ENCODE peak calls at places on chromosome 6, in five cellular contexts. One of them, this sample, is unnamed.
A peak's percentile ranks its signal among the peaks of the same experiment; 100 is the strongest.

GRCh38 chr6:106788761-106789160 is 159.4 kb downstream of the QRSL1 start:
- DNase-seq in NCI-H748 treated with DMSO at 0.1 percent for 48 hours: no peak
- DNase-seq in activated T-helper 1 cell treated with anti-CD3 and anti-CD28 coated beads, Interleukin-12 subunit alpha, Interleukin-12 subunit beta, Interleukin-2, Interleukin-4 antibody, amounts not matched to agents 30 ng/mL and 10 ng/mL and 1 ng/mL, durations not matched to agents 14 hours and 24 hours and 36 hours: no peak
- DNase-seq in lower lobe of right lung: no peak
- DNase-seq in left cardiac atrium: no peak
- DNase-seq in this sample: no peak

GRCh38 chr6:37088897-37089296 is 81.1 kb upstream of the PIM1 start:
- DNase-seq in left cardiac atrium: no peak
- DNase-seq in activated T-helper 1 cell treated with anti-CD3 and anti-CD28 coated beads, Interleukin-12 subunit alpha, Interleukin-12 subunit beta, Interleukin-2, Interleukin-4 antibody, amounts not matched to agents 30 ng/mL and 10 ng/mL and 1 ng/mL, durations not matched to agents 14 hours and 24 hours and 36 hours: no peak
- DNase-seq in NCI-H748 treated with DMSO at 0.1 percent for 48 hours: no peak
- DNase-seq in lower lobe of right lung: no peak
- DNase-seq in this sample: no peak

GRCh38 chr6:56764081-56764566 is 121.4 kb upstream of the DST start:
- DNase-seq in lower lobe of right lung: no peak
- DNase-seq in activated T-helper 1 cell treated with anti-CD3 and anti-CD28 coated beads, Interleukin-12 subunit alpha, Interleukin-12 subunit beta, Interleukin-2, Interleukin-4 antibody, amounts not matched to agents 30 ng/mL and 10 ng/mL and 1 ng/mL, durations not matched to agents 14 hours and 24 hours and 36 hours: no peak
- DNase-seq in NCI-H748 treated with DMSO at 0.1 percent for 48 hours: no peak
- DNase-seq in left cardiac atrium: no peak
- DNase-seq in this sample: no peak

GRCh38 chr6:2524090-2524489 is 226.6 kb downstream of the MYLK4 start:
- DNase-seq in left cardiac atrium: no peak
- DNase-seq in lower lobe of right lung: no peak
- DNase-seq in activated T-helper 1 cell treated with anti-CD3 and anti-CD28 coated beads, Interleukin-12 subunit alpha, Interleukin-12 subunit beta, Interleukin-2, Interleukin-4 antibody, amounts not matched to agents 30 ng/mL and 10 ng/mL and 1 ng/mL, durations not matched to agents 14 hours and 24 hours and 36 hours: no peak
- DNase-seq in NCI-H748 treated with DMSO at 0.1 percent for 48 hours: no peak
- DNase-seq in this sample: no peak

GRCh38 chr6:104126621-104127020 is 733.1 kb downstream of the HACE1 start:
- DNase-seq in lower lobe of right lung: no peak
- DNase-seq in left cardiac atrium: no peak
- DNase-seq in activated T-helper 1 cell treated with anti-CD3 and anti-CD28 coated beads, Interleukin-12 subunit alpha, Interleukin-12 subunit beta, Interleukin-2, Interleukin-4 antibody, amounts not matched to agents 30 ng/mL and 10 ng/mL and 1 ng/mL, durations not matched to agents 14 hours and 24 hours and 36 hours: no peak
- DNase-seq in NCI-H748 treated with DMSO at 0.1 percent for 48 hours: no peak
- DNase-seq in this sample: no peak

GRCh38 chr6:35206346-35206745 is 7.4 kb upstream of the SCUBE3 start:
- DNase-seq in lower lobe of right lung: no peak
- DNase-seq in NCI-H748 treated with DMSO at 0.1 percent for 48 hours: no peak
- DNase-seq in left cardiac atrium: no peak
- DNase-seq in activated T-helper 1 cell treated with anti-CD3 and anti-CD28 coated beads, Interleukin-12 subunit alpha, Interleukin-12 subunit beta, Interleukin-2, Interleukin-4 antibody, amounts not matched to agents 30 ng/mL and 10 ng/mL and 1 ng/mL, durations not matched to agents 14 hours and 24 hours and 36 hours: no peak
- DNase-seq in this sample: no peak

GRCh38 chr6:117495425-117495824 is 13.0 kb downstream of the DCBLD1 start:
- DNase-seq in left cardiac atrium: no peak
- DNase-seq in NCI-H748 treated with DMSO at 0.1 percent for 48 hours: no peak
- DNase-seq in lower lobe of right lung: no peak
- DNase-seq in activated T-helper 1 cell treated with anti-CD3 and anti-CD28 coated beads, Interleukin-12 subunit alpha, Interleukin-12 subunit beta, Interleukin-2, Interleukin-4 antibody, amounts not matched to agents 30 ng/mL and 10 ng/mL and 1 ng/mL, durations not matched to agents 14 hours and 24 hours and 36 hours: no peak
- DNase-seq in this sample: no peak

GRCh38 chr6:106192824-106193223 is 106.7 kb downstream of the PRDM1 start:
- DNase-seq in activated T-helper 1 cell treated with anti-CD3 and anti-CD28 coated beads, Interleukin-12 subunit alpha, Interleukin-12 subunit beta, Interleukin-2, Interleukin-4 antibody, amounts not matched to agents 30 ng/mL and 10 ng/mL and 1 ng/mL, durations not matched to agents 14 hours and 24 hours and 36 hours: no peak
- DNase-seq in lower lobe of right lung: no peak
- DNase-seq in left cardiac atrium: no peak
- DNase-seq in NCI-H748 treated with DMSO at 0.1 percent for 48 hours: no peak
- DNase-seq in this sample: no peak

GRCh38 chr6:40340196-40340595 is 247.0 kb downstream of the LRFN2 start:
- DNase-seq in NCI-H748 treated with DMSO at 0.1 percent for 48 hours: no peak
- DNase-seq in left cardiac atrium: no peak
- DNase-seq in lower lobe of right lung: no peak
- DNase-seq in activated T-helper 1 cell treated with anti-CD3 and anti-CD28 coated beads, Interleukin-12 subunit alpha, Interleukin-12 subunit beta, Interleukin-2, Interleukin-4 antibody, amounts not matched to agents 30 ng/mL and 10 ng/mL and 1 ng/mL, durations not matched to agents 14 hours and 24 hours and 36 hours: no peak
- DNase-seq in this sample: peak; percentile 17

GRCh38 chr6:96923871-96924493 is 546 bp upstream of the KLHL32 start:
- DNase-seq in activated T-helper 1 cell treated with anti-CD3 and anti-CD28 coated beads, Interleukin-12 subunit alpha, Interleukin-12 subunit beta, Interleukin-2, Interleukin-4 antibody, amounts not matched to agents 30 ng/mL and 10 ng/mL and 1 ng/mL, durations not matched to agents 14 hours and 24 hours and 36 hours: no peak
- DNase-seq in NCI-H748 treated with DMSO at 0.1 percent for 48 hours: peak; percentile 88
- DNase-seq in left cardiac atrium: no peak
- DNase-seq in lower lobe of right lung: no peak
- DNase-seq in this sample: no peak

GRCh38 chr6:3517350-3517749 is 60.5 kb upstream of the SLC22A23 start:
- DNase-seq in NCI-H748 treated with DMSO at 0.1 percent for 48 hours: no peak
- DNase-seq in left cardiac atrium: no peak
- DNase-seq in lower lobe of right lung: no peak
- DNase-seq in activated T-helper 1 cell treated with anti-CD3 and anti-CD28 coated beads, Interleukin-12 subunit alpha, Interleukin-12 subunit beta, Interleukin-2, Interleukin-4 antibody, amounts not matched to agents 30 ng/mL and 10 ng/mL and 1 ng/mL, durations not matched to agents 14 hours and 24 hours and 36 hours: no peak
- DNase-seq in this sample: no peak

GRCh38 chr6:41439524-41440418 is 104.4 kb downstream of the NCR2 start:
- DNase-seq in lower lobe of right lung: peak; percentile 6
- DNase-seq in left cardiac atrium: no peak
- DNase-seq in NCI-H748 treated with DMSO at 0.1 percent for 48 hours: no peak
- DNase-seq in activated T-helper 1 cell treated with anti-CD3 and anti-CD28 coated beads, Interleukin-12 subunit alpha, Interleukin-12 subunit beta, Interleukin-2, Interleukin-4 antibody, amounts not matched to agents 30 ng/mL and 10 ng/mL and 1 ng/mL, durations not matched to agents 14 hours and 24 hours and 36 hours: peak; percentile 25
- DNase-seq in this sample: no peak

GRCh38 chr6:33716890-33717632 is 5.6 kb upstream of the UQCC2 start:
- DNase-seq in NCI-H748 treated with DMSO at 0.1 percent for 48 hours: peak; percentile 21
- DNase-seq in left cardiac atrium: no peak
- DNase-seq in activated T-helper 1 cell treated with anti-CD3 and anti-CD28 coated beads, Interleukin-12 subunit alpha, Interleukin-12 subunit beta, Interleukin-2, Interleukin-4 antibody, amounts not matched to agents 30 ng/mL and 10 ng/mL and 1 ng/mL, durations not matched to agents 14 hours and 24 hours and 36 hours: no peak
- DNase-seq in lower lobe of right lung: peak; percentile 10
- DNase-seq in this sample: no peak

GRCh38 chr6:134165827-134166226 is 113.4 kb upstream of the SLC2A12 start:
- DNase-seq in NCI-H748 treated with DMSO at 0.1 percent for 48 hours: no peak
- DNase-seq in lower lobe of right lung: no peak
- DNase-seq in left cardiac atrium: no peak
- DNase-seq in activated T-helper 1 cell treated with anti-CD3 and anti-CD28 coated beads, Interleukin-12 subunit alpha, Interleukin-12 subunit beta, Interleukin-2, Interleukin-4 antibody, amounts not matched to agents 30 ng/mL and 10 ng/mL and 1 ng/mL, durations not matched to agents 14 hours and 24 hours and 36 hours: no peak
- DNase-seq in this sample: no peak

GRCh38 chr6:168589275-168589674 is 148.3 kb downstream of the SMOC2 start:
- DNase-seq in NCI-H748 treated with DMSO at 0.1 percent for 48 hours: no peak
- DNase-seq in left cardiac atrium: no peak
- DNase-seq in activated T-helper 1 cell treated with anti-CD3 and anti-CD28 coated beads, Interleukin-12 subunit alpha, Interleukin-12 subunit beta, Interleukin-2, Interleukin-4 antibody, amounts not matched to agents 30 ng/mL and 10 ng/mL and 1 ng/mL, durations not matched to agents 14 hours and 24 hours and 36 hours: no peak
- DNase-seq in lower lobe of right lung: no peak
- DNase-seq in this sample: no peak

GRCh38 chr6:161486326-161486725 is 212.5 kb upstream of the AGPAT4 start:
- DNase-seq in left cardiac atrium: peak; percentile 26
- DNase-seq in NCI-H748 treated with DMSO at 0.1 percent for 48 hours: no peak
- DNase-seq in activated T-helper 1 cell treated with anti-CD3 and anti-CD28 coated beads, Interleukin-12 subunit alpha, Interleukin-12 subunit beta, Interleukin-2, Interleukin-4 antibody, amounts not matched to agents 30 ng/mL and 10 ng/mL and 1 ng/mL, durations not matched to agents 14 hours and 24 hours and 36 hours: no peak
- DNase-seq in lower lobe of right lung: no peak
- DNase-seq in this sample: no peak

GRCh38 chr6:138520463-138520862 is 21.2 kb upstream of the NHSL1 start:
- DNase-seq in NCI-H748 treated with DMSO at 0.1 percent for 48 hours: no peak
- DNase-seq in activated T-helper 1 cell treated with anti-CD3 and anti-CD28 coated beads, Interleukin-12 subunit alpha, Interleukin-12 subunit beta, Interleukin-2, Interleukin-4 antibody, amounts not matched to agents 30 ng/mL and 10 ng/mL and 1 ng/mL, durations not matched to agents 14 hours and 24 hours and 36 hours: no peak
- DNase-seq in left cardiac atrium: no peak
- DNase-seq in lower lobe of right lung: no peak
- DNase-seq in this sample: no peak

GRCh38 chr6:87393026-87393622 is 14.6 kb upstream of the CFAP206 start:
- DNase-seq in lower lobe of right lung: no peak
- DNase-seq in left cardiac atrium: no peak
- DNase-seq in activated T-helper 1 cell treated with anti-CD3 and anti-CD28 coated beads, Interleukin-12 subunit alpha, Interleukin-12 subunit beta, Interleukin-2, Interleukin-4 antibody, amounts not matched to agents 30 ng/mL and 10 ng/mL and 1 ng/mL, durations not matched to agents 14 hours and 24 hours and 36 hours: peak; percentile 14
- DNase-seq in NCI-H748 treated with DMSO at 0.1 percent for 48 hours: peak; percentile 73
- DNase-seq in this sample: no peak

GRCh38 chr6:9942131-9942530 is 472.7 kb downstream of the TFAP2A start:
- DNase-seq in lower lobe of right lung: no peak
- DNase-seq in NCI-H748 treated with DMSO at 0.1 percent for 48 hours: no peak
- DNase-seq in activated T-helper 1 cell treated with anti-CD3 and anti-CD28 coated beads, Interleukin-12 subunit alpha, Interleukin-12 subunit beta, Interleukin-2, Interleukin-4 antibody, amounts not matched to agents 30 ng/mL and 10 ng/mL and 1 ng/mL, durations not matched to agents 14 hours and 24 hours and 36 hours: no peak
- DNase-seq in left cardiac atrium: no peak
- DNase-seq in this sample: no peak

GRCh38 chr6:219641-220198 is 72.6 kb upstream of the DUSP22 start:
- DNase-seq in NCI-H748 treated with DMSO at 0.1 percent for 48 hours: no peak
- DNase-seq in lower lobe of right lung: peak; percentile 86
- DNase-seq in left cardiac atrium: peak; percentile 68
- DNase-seq in activated T-helper 1 cell treated with anti-CD3 and anti-CD28 coated beads, Interleukin-12 subunit alpha, Interleukin-12 subunit beta, Interleukin-2, Interleukin-4 antibody, amounts not matched to agents 30 ng/mL and 10 ng/mL and 1 ng/mL, durations not matched to agents 14 hours and 24 hours and 36 hours: no peak
- DNase-seq in this sample: peak; percentile 74

GRCh38 chr6:141968632-141969031 is 164.1 kb upstream of the GJE1 start:
- DNase-seq in activated T-helper 1 cell treated with anti-CD3 and anti-CD28 coated beads, Interleukin-12 subunit alpha, Interleukin-12 subunit beta, Interleukin-2, Interleukin-4 antibody, amounts not matched to agents 30 ng/mL and 10 ng/mL and 1 ng/mL, durations not matched to agents 14 hours and 24 hours and 36 hours: no peak
- DNase-seq in NCI-H748 treated with DMSO at 0.1 percent for 48 hours: no peak
- DNase-seq in left cardiac atrium: no peak
- DNase-seq in lower lobe of right lung: no peak
- DNase-seq in this sample: no peak

GRCh38 chr6:24924956-24925355 is 10.8 kb downstream of the RIPOR2 start:
- DNase-seq in NCI-H748 treated with DMSO at 0.1 percent for 48 hours: no peak
- DNase-seq in left cardiac atrium: no peak
- DNase-seq in lower lobe of right lung: no peak
- DNase-seq in activated T-helper 1 cell treated with anti-CD3 and anti-CD28 coated beads, Interleukin-12 subunit alpha, Interleukin-12 subunit beta, Interleukin-2, Interleukin-4 antibody, amounts not matched to agents 30 ng/mL and 10 ng/mL and 1 ng/mL, durations not matched to agents 14 hours and 24 hours and 36 hours: no peak
- DNase-seq in this sample: no peak